ENCODE peak calls at places on chromosomes 2 and 18, in four cellular contexts. W is fibroblast of pulmonary artery, T is fibroblast of lung, V is kidney epithelial cell. N is an unnamed sample.

GRCh38 chr2:167271941-167272340 is 383.7 kb downstream of the XIRP2 start:
- DNase-seq in W (no peak), V (no peak), T (peak), N (peak)

GRCh38 chr18:1446765-1447164 is 542.1 kb downstream of the ADCYAP1 start:
- DNase-seq in V (no peak), T (no peak), W (no peak), N (no peak)

GRCh38 chr18:49812321-49813070 is 837 bp downstream of the ACAA2 start:
- DNase-seq in T (peak), V (no peak), W (peak), N (peak)

GRCh38 chr2:7180641-7181370 is 263.6 kb downstream of the RNF144A start:
- DNase-seq in V (peak), W (peak), T (peak), N (peak)

GRCh38 chr2:165572155-165572554 is 102.7 kb downstream of the CSRNP3 start:
- DNase-seq in T (peak), V (no peak), W (no peak), N (no peak)

GRCh38 chr2:30782124-30782523 is 25.1 kb downstream of the CAPN13 start:
- DNase-seq in W (no peak), V (no peak), T (no peak), N (no peak)

GRCh38 chr2:190882831-190883582 is 2.4 kb downstream of the GLS start:
- DNase-seq in T (no peak), V (no peak), W (no peak), N (no peak)

GRCh38 chr2:75416420-75417342 is 144.1 kb downstream of the EVA1A start:
- DNase-seq in T (no peak), V (no peak), W (no peak), N (no peak)

GRCh38 chr2:32357545-32358482 is 991 bp downstream of the BIRC6 start:
- DNase-seq in W (peak), V (no peak), T (peak), N (peak)

GRCh38 chr2:159584796-159585195 is 31.6 kb downstream of the BAZ2B start:
- DNase-seq in W (no peak), V (no peak), T (no peak), N (no peak)

GRCh38 chr2:109611467-109612095 is 2.2 kb downstream of the SEPTIN10 start:
- DNase-seq in T (peak), W (peak), V (no peak), N (peak)

GRCh38 chr18:22176282-22176621 is 6.9 kb downstream of the GATA6 start:
- DNase-seq in W (no peak), V (no peak), T (no peak), N (no peak)
- H3K4me3 ChIP-seq in W (peak), V (peak), T (no peak), N (peak)

GRCh38 chr2:5695641-5696350 is 3.6 kb downstream of the SOX11 start:
- DNase-seq in V (no peak), T (peak), W (peak), N (peak)

GRCh38 chr2:5692561-5693287 is 540 bp downstream of the SOX11 start:
- DNase-seq in V (no peak), W (peak), T (peak), N (peak)

GRCh38 chr2:5696351-5696740 is 4.2 kb downstream of the SOX11 start:
- DNase-seq in T (peak), V (no peak), W (no peak), N (peak)

GRCh38 chr2:5693288-5694015 is 1.3 kb downstream of the SOX11 start:
- DNase-seq in V (no peak), T (peak), W (no peak), N (peak)

GRCh38 chr2:5694016-5694690 is 2.0 kb downstream of the SOX11 start:
- DNase-seq in V (no peak), W (no peak), T (peak), N (peak)
- H3K4me3 ChIP-seq in V (peak), W (peak), T (peak), N (peak)

GRCh38 chr2:46550686-46551404 is 71.5 kb downstream of the TMEM247 start:
- DNase-seq in V (no peak), T (no peak), W (no peak), N (no peak)

GRCh38 chr2:46549159-46549902 is 70.0 kb downstream of the TMEM247 start:
- DNase-seq in W (no peak), T (no peak), V (no peak), N (no peak)

GRCh38 chr2:46547223-46548102 is 68.1 kb downstream of the TMEM247 start:
- DNase-seq in W (no peak), T (no peak), V (no peak), N (no peak)

GRCh38 chr2:46548103-46548486 is 68.7 kb downstream of the TMEM247 start:
- DNase-seq in V (no peak), T (no peak), W (no peak), N (no peak)

GRCh38 chr2:46548521-46549144 is 69.3 kb downstream of the TMEM247 start:
- DNase-seq in V (no peak), W (no peak), T (no peak), N (no peak)
- H3K4me3 ChIP-seq in V (no peak), W (no peak), T (no peak), N (no peak)

GRCh38 chr2:19086351-19086750 is 272.1 kb downstream of the OSR1 start:
- DNase-seq in T (no peak), V (no peak), W (no peak), N (no peak)
- H3K4me3 ChIP-seq in T (no peak), V (no peak), W (no peak), N (no peak)

DNA sequence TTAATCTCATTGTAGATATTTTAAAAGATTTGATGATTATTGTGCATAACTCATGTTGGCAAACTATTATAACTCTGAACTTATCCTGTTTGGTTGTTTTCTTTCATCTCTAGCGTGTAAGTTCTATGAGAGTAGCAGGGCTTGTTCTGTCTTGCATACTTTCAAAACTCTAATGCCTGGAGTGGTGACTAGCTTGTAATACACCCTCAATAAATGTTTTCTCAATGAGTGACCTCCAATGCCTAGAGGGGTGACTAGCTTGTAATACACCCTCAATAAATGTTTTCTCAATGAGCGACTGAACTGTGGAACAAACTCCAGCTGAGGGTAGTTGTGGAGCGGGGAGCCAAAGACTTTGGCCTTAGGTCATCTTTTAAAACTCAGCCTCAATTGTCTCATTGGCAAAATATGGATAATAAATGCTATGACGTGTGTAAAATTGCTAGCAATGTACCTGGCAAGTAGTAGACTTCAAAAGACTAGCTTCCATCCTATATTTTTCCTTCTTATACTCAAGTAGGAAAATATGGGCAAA is 1.8 kb downstream of the GPD2 start:
- DNase-seq in V (no peak), T (no peak), W (no peak), N (no peak)
- H3K4me3 ChIP-seq in V (no peak), T (peak), W (peak), N (no peak)

DNA sequence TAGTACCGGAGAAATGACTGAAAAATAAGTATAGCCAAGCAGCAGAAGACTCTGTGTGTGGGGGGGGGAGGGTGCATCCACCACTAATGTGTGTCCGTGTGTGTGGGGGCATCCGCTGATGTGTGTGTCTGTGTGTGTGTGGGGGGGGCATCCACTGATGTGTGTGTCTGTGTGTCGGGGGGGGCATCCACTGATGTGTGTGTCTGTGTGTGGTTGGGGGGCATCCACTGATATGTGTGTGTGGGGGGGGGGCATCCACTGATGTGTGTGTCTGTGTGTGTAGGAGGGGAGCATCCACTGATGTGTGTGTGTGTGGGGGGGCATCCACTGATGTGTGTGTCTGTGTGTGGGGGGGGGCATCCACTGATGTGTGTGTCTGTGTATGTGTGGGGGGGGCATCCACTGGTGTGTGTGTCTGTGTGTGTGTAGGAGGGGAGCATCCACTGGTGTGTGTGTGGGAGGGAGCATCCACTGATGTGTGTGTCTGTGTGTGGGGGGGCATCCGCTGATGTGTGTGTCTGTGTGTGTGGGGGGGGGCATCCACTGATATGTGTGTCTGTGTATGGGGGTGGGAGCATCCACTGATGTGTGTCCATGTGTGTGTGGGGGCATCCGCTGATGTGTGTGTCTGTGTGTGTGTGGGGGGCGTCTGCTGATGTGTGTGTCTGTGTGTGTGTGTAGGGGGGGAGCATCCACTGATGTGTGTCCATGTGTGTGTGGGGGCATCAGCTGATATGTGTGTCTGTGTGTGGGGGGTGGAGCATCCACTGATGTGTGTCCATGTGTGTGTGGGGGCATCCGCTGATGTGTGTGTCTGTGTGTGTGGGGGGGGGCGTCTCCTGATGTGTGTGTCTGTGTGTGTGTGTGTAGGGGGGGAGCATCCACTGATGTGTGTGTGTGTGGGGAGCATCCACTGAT is 125.0 kb downstream of the NFATC1 start:
- DNase-seq in T (no peak), W (no peak), V (no peak), N (no peak)
- H3K4me3 ChIP-seq in T (no peak), W (no peak), V (no peak), N (no peak)

DNA sequence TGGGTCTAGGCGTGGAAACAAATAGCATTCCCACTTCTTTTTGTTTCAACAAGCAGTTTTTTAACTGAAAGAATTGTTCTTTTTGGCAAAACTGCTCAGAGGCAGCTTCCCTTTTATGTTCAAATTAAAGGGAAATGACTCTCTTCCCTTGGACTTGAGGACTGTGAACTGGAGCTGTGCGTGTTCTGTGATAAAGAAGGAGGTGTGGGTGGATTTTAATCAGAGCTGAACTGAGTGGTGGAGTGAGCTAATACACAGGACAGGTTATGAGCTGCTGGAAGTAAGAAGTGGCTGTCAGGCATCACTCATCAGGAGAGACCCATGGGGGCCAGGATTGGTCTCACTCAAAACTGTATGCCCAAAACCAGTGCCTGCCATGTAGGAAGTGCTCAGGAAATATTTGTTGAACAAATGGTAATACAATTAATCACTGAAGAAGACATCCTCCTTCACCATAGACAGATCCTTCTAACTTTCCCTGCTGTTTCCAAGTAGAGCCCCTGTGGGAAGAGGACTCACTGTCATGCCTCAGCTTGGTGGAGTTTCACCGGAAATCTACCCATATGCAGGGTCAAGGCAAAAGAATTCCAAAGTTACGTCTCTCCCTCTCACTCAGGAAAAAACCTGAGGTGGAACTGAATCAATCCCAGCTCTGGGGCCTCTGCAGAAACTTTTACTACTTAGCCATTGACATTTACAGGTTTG is 55.9 kb downstream of the FEZ2 start:
- DNase-seq in V (no peak), T (peak), W (no peak), N (no peak)
- H3K4me3 ChIP-seq in V (no peak), T (no peak), W (no peak), N (no peak)